ENCODE peak calls at places on chromosomes 11 and 22, in nine cellular contexts. T is A549; V is colonic mucosa; B is CD4-positive, CD25-positive, alpha-beta regulatory T cell; J is ovary; A is cardiac muscle cell; M is mammary epithelial cell; E is heart left ventricle; O is hepatocyte. L is an unnamed sample.

GRCh38 chr22:26185190-26185589 is 15.9 kb downstream of the SEZ6L start:
- DNase-seq in T (no peak), V (no peak), B (no peak), J (no peak), A (no peak), M (no peak), E (no peak), O (no peak), L (no peak)

GRCh38 chr22:48104102-48104738 is 1341.8 kb downstream of the TBC1D22A start:
- DNase-seq in T (no peak), V (no peak), B (no peak), J (no peak), A (no peak), M (no peak), E (no peak), O (no peak), L (no peak)

GRCh38 chr11:44364596-44364995 is 54.7 kb upstream of the ALX4 start:
- DNase-seq in T (no peak), V (no peak), B (no peak), J (no peak), A (no peak), M (no peak), E (no peak), O (no peak), L (no peak)

GRCh38 chr22:45602824-45603301 is 68.8 kb upstream of the ATXN10 start:
- DNase-seq in T (no peak), V (no peak), B (no peak), J (no peak), A (no peak), M (no peak), E (no peak), O (peak; percentile 45), L (no peak)

GRCh38 chr11:41394562-41395160 is 64.8 kb downstream of the LRRC4C start:
- DNase-seq in T (no peak), V (no peak), B (no peak), J (no peak), A (no peak), M (no peak), E (no peak), O (no peak), L (no peak)

GRCh38 chr11:69511358-69512015 is 30.0 kb downstream of the LINC01488 start:
- DNase-seq in T (no peak), V (no peak), B (no peak), J (no peak), A (no peak), M (no peak), E (no peak), O (no peak), L (no peak)

GRCh38 chr11:78290293-78291176 is 101.8 kb downstream of the USP35 start:
- DNase-seq in T (no peak), V (no peak), B (peak; percentile 46), J (peak; percentile 49), A (no peak), M (peak; percentile 73), E (no peak), O (peak; percentile 50), L (no peak)

GRCh38 chr22:17703811-17704210 is 65.3 kb downstream of the BCL2L13 start:
- DNase-seq in T (no peak), V (no peak), B (no peak), J (no peak), A (no peak), M (no peak), E (no peak), O (no peak), L (no peak)

GRCh38 chr11:125376117-125376516 is 119.9 kb downstream of the FEZ1 start:
- DNase-seq in T (no peak), V (no peak), B (no peak), J (peak; percentile 72), A (peak; percentile 92), M (peak; percentile 39), E (peak; percentile 78), O (peak; percentile 41), L (no peak)

GRCh38 chr11:1198766-1199688 is 23.8 kb upstream of the MUC5B start:
- DNase-seq in T (no peak), V (no peak), B (no peak), J (no peak), A (no peak), M (no peak), E (peak; percentile 50), O (no peak), L (no peak)

GRCh38 chr22:31579835-31580242 is 82.2 kb downstream of the PISD start:
- DNase-seq in T (no peak), V (no peak), B (no peak), J (no peak), A (no peak), M (no peak), E (no peak), O (peak; percentile 34), L (no peak)

GRCh38 chr22:24938741-24939341 is 7.7 kb downstream of the LHFPL7 start:
- DNase-seq in T (peak; percentile 40), V (peak; percentile 48), B (peak; percentile 70), J (no peak), A (peak; percentile 72), M (peak; percentile 48), E (no peak), O (peak; percentile 72), L (no peak)

GRCh38 chr11:105937331-105937730 is 84.7 kb downstream of the MSANTD4 start:
- DNase-seq in T (no peak), V (no peak), B (no peak), J (no peak), A (no peak), M (peak; percentile 42), E (no peak), O (no peak), L (no peak)

GRCh38 chr11:33869511-33870422 is 22.1 kb downstream of the LMO2 start:
- DNase-seq in T (no peak), V (peak; percentile 49), B (no peak), J (no peak), A (peak; percentile 69), M (peak; percentile 31), E (peak; percentile 76), O (peak; percentile 52), L (no peak)

GRCh38 chr11:46120361-46120710 is 918 bp downstream of the PHF21A start:
- DNase-seq in T (peak; percentile 8), V (no peak), B (no peak), J (peak; percentile 60), A (peak; percentile 49), M (no peak), E (no peak), O (no peak), L (no peak)

DNA sequence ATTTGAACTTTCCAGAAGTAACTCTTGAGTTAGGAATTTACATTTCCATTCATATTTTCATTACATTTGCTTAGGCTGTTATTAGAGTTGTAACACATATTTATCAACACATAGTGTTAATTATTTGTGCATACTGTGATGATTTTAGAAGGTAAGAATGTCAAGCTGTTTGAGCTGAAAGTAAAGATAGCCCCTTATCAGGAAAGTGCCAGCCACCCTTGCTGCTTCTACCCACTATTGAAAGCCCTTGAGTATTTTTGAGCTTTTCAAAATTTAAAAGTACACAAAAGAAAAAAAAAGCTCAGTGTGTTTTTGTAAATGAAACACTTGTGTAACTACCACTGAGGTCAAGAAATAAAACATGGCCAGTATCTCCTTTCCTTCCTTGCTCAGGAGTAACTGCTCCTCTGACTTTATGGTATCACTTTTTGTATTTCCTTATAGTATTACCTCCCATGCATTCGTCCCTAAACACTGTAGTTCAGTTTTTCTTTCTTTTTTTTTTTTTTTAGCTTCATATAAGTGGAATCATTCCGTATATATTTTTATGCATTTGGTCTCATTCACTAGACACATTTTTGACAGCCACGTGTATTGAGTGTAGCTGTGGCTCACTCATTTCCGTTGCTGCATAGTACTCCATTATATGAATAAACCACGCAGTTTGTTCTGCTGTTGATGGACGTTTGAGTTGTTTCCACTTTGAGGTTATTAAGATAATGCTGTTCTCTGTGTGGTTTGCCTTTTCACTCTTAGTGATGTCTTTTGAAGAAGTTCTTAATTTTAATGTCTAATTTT is 8.2 kb downstream of the APLP2 start:
- DNase-seq in T (no peak), V (no peak), B (no peak), J (no peak), A (no peak), M (no peak), E (no peak), O (no peak), L (no peak)
- H3K4me1 ChIP-seq in T (no peaks in the 10 kb centered on the region), V (no peaks in the 10 kb centered on the region), B (no peaks in the 10 kb centered on the region), J (no peaks in the 10 kb centered on the region), A (peaks cover 17% of the 10 kb centered on the region), M (no peaks in the 10 kb centered on the region), E (peaks cover 14% of the 10 kb centered on the region), O (peaks cover 8% of the 10 kb centered on the region), L (no peaks in the 10 kb centered on the region)

DNA sequence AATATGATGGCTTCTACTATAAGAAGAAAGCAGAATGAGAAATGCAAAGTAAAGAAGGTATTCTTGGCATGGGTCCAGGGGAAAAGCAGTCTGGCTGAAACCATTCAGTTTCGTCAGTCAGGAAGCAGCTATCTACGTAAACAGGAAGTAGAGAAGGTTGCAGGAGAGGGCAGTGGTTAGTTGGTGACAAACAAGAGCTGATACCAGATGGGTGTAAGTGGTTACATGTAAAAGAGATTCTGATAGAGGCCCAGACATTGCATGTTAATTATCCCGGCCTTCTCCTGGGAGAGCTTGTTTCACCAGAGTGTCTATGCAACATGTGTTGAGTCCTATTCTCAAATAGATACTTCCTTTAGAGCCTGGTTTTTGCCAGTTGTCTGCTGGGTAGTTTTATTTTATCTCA is 58.4 kb upstream of the PSMA1 start:
- DNase-seq in T (no peak), V (peak; percentile 41), B (peak; percentile 89), J (no peak), A (peak; percentile 5), M (peak; percentile 12), E (no peak), O (peak; percentile 64), L (peak; percentile 46)
- H3K27ac ChIP-seq in T (no peak overlapping the region), V (no peak overlapping the region), B (peak overlapping the region; percentile 75), J (no peak overlapping the region), A (no peak overlapping the region), M (no peak overlapping the region), E (peak overlapping the region; percentile 12), O (peak overlapping the region; percentile 70), L (peak overlapping the region; percentile 62)

GRCh38 chr11:66970371-66970807 is 4.7 kb upstream of the C11orf86 start:
- DNase-seq in T (no peak), V (no peak), B (no peak), J (no peak), A (no peak), M (peak; percentile 69), E (no peak), O (no peak), L (no peak)

GRCh38 chr11:66967670-66968425 is 7.3 kb upstream of the C11orf86 start:
- DNase-seq in T (no peak), V (peak; percentile 35), B (no peak), J (peak; percentile 21), A (no peak), M (peak; percentile 78), E (peak; percentile 67), O (no peak), L (no peak)

GRCh38 chr11:66971483-66971882 is 3.6 kb upstream of the C11orf86 start:
- DNase-seq in T (no peak), V (no peak), B (no peak), J (no peak), A (no peak), M (peak; percentile 27), E (no peak), O (no peak), L (no peak)

GRCh38 chr11:66970808-66971442 is 4.2 kb upstream of the C11orf86 start:
- DNase-seq in T (peak; percentile 90), V (no peak), B (no peak), J (peak; percentile 69), A (no peak), M (peak; percentile 99), E (no peak), O (peak; percentile 85), L (no peak)

GRCh38 chr11:66969584-66970205 is 5.4 kb upstream of the C11orf86 start:
- DNase-seq in T (no peak), V (no peak), B (no peak), J (no peak), A (no peak), M (no peak), E (no peak), O (no peak), L (no peak)
- H3K4me1 ChIP-seq in T (peaks cover 91% of the 10 kb centered on the region), V (no peaks in the 10 kb centered on the region), B (no peaks in the 10 kb centered on the region), J (no peaks in the 10 kb centered on the region), A (no peaks in the 10 kb centered on the region), M (peaks cover 47% of the 10 kb centered on the region), E (peaks cover 4% of the 10 kb centered on the region), O (peaks cover 36% of the 10 kb centered on the region), L (no peaks in the 10 kb centered on the region)

GRCh38 chr22:29102300-29102699 is 29.5 kb downstream of the KREMEN1 start:
- DNase-seq in T (no peak), V (no peak), B (no peak), J (no peak), A (no peak), M (no peak), E (no peak), O (no peak), L (no peak)
- H3K27ac ChIP-seq in T (no peak overlapping the region), V (no peak overlapping the region), B (no peak overlapping the region), J (no peak overlapping the region), A (no peak overlapping the region), M (no peak overlapping the region), E (no peak overlapping the region), O (no peak overlapping the region), L (no peak overlapping the region)

L was measured in CD8-positive, alpha-beta memory T cell.